ENCODE peak calls at places on chromosome 5, in seven cellular contexts. T, O, D, W, Z, S and R are unnamed samples.

GRCh38 chr5:98588225-98588624 is 185.2 kb upstream of the RGMB start:
- DNase-seq in O (no peak), Z (no peak), W (no peak), T (no peak), S (no peak), D (no peak), R (no peak)

GRCh38 chr5:90221947-90222346 is 187.6 kb downstream of the CETN3 start:
- DNase-seq in S (peak; percentile 28), O (no peak), Z (no peak), W (no peak), T (no peak), D (no peak), R (no peak)

GRCh38 chr5:36651775-36652685 is 45.6 kb downstream of the SLC1A3 start:
- DNase-seq in W (no peak), D (no peak), O (no peak), Z (no peak), S (no peak), T (no peak), R (no peak)

GRCh38 chr5:179306191-179307005 is 38.9 kb downstream of the ADAMTS2 start:
- DNase-seq in T (no peak), W (peak; percentile 0), Z (no peak), D (no peak), S (no peak), O (no peak), R (no peak)

GRCh38 chr5:90575712-90576111 is 17.1 kb downstream of the ADGRV1 start:
- DNase-seq in S (no peak), O (no peak), T (no peak), D (no peak), Z (no peak), W (no peak), R (no peak)

GRCh38 chr5:28602429-28602828 is 1564.0 kb upstream of the CDH9 start:
- DNase-seq in Z (no peak), S (no peak), T (no peak), W (no peak), O (no peak), D (no peak), R (no peak)

GRCh38 chr5:127602481-127602880 is 46.4 kb upstream of the CTXN3 start:
- DNase-seq in Z (no peak), T (no peak), O (no peak), S (no peak), D (no peak), W (no peak), R (no peak)

GRCh38 chr5:35035271-35035670 is 12.5 kb downstream of the AGXT2 start:
- DNase-seq in S (no peak), D (no peak), Z (no peak), T (no peak), W (no peak), O (no peak), R (no peak)

GRCh38 chr5:131786900-131787692 is 9.7 kb downstream of the FNIP1 start:
- DNase-seq in W (no peak), O (no peak), S (no peak), Z (no peak), T (no peak), D (no peak), R (no peak)

GRCh38 chr5:111146053-111146452 is 53.9 kb downstream of the WDR36 start:
- DNase-seq in W (no peak), Z (no peak), T (no peak), O (no peak), D (no peak), S (no peak), R (no peak)

GRCh38 chr5:18000744-18001143 is 366.5 kb downstream of the TAF11L14 start:
- DNase-seq in Z (no peak), W (no peak), D (no peak), O (no peak), T (no peak), S (no peak), R (no peak)

GRCh38 chr5:126093718-126094117 is 329.5 kb upstream of the GRAMD2B start:
- DNase-seq in T (no peak), W (no peak), D (no peak), S (no peak), O (no peak), Z (no peak), R (no peak)

GRCh38 chr5:125409101-125409495 is 662.7 kb upstream of the ZNF608 start:
- DNase-seq in T (no peak), O (no peak), D (no peak), W (no peak), S (no peak), Z (no peak), R (no peak)

GRCh38 chr5:87061046-87061445 is 206.6 kb upstream of the RASA1 start:
- DNase-seq in O (no peak), W (no peak), T (no peak), Z (no peak), D (no peak), S (no peak), R (no peak)

GRCh38 chr5:62732677-62733121 is 154.1 kb downstream of the LRRC70 start:
- DNase-seq in O (no peak), S (no peak), T (no peak), D (no peak), Z (no peak), W (no peak), R (no peak)

GRCh38 chr5:54959673-54960418 is 25.5 kb downstream of the ESM1 start:
- DNase-seq in W (no peak), D (peak; percentile 14), Z (no peak), O (no peak), S (no peak), T (no peak), R (no peak)

GRCh38 chr5:178252258-178252657 is 19.7 kb upstream of the PHYKPL start:
- DNase-seq in D (no peak), W (no peak), S (no peak), Z (no peak), O (no peak), T (no peak), R (no peak)

GRCh38 chr5:56506586-56506985 is 273.5 kb upstream of the ANKRD55 start:
- DNase-seq in T (peak; percentile 21), D (no peak), Z (no peak), S (peak; percentile 40), W (no peak), O (no peak), R (no peak)

GRCh38 chr5:109290231-109290630 is 119.5 kb downstream of the PJA2 start:
- DNase-seq in D (no peak), O (no peak), T (no peak), Z (no peak), S (no peak), W (no peak), R (no peak)

GRCh38 chr5:95022967-95023695 is 261.8 kb downstream of the MCTP1 start:
- DNase-seq in W (no peak), O (no peak), Z (no peak), T (no peak), S (peak; percentile 49), D (no peak), R (no peak)

GRCh38 chr5:133565993-133566392 is 46.3 kb downstream of the FSTL4 start:
- DNase-seq in W (no peak), D (no peak), Z (peak; percentile 23), T (no peak), S (peak; percentile 27), O (no peak), R (no peak)

GRCh38 chr5:56060276-56061110 is 65.7 kb upstream of the IL6ST start:
- DNase-seq in W (no peak), O (no peak), D (no peak), T (no peak), S (no peak), Z (no peak), R (no peak)

GRCh38 chr5:113250341-113250953 is 184.3 kb downstream of the TSSK1B start:
- DNase-seq in O (peak; percentile 37), S (no peak), Z (peak; percentile 16), W (no peak), T (peak; percentile 31), D (no peak), R (no peak)

GRCh38 chr5:68139601-68140441 is 75.7 kb upstream of the PIK3R1 start:
- DNase-seq in Z (no peak), S (no peak), T (no peak), W (no peak), O (no peak), D (no peak), R (no peak)

GRCh38 chr5:41788800-41789395 is 81.3 kb downstream of the OXCT1 start:
- DNase-seq in D (no peak), S (no peak), O (no peak), T (no peak), Z (no peak), W (no peak), R (no peak)

GRCh38 chr5:159936686-159937329 is 20.5 kb downstream of the ADRA1B start:
- DNase-seq in T (no peak), W (no peak), Z (no peak), D (no peak), S (no peak), O (no peak), R (no peak)